ENCODE peak calls at places on chromosomes 12 and 14, in six cellular contexts. N, Y, K, M, V and J are unnamed samples.

GRCh38 chr12:5088586-5089264 is 45.0 kb downstream of the KCNA5 start:
- DNase-seq in N (no peak), Y (peak; percentile 54), K (no peak), M (no peak), V (no peak), J (no peak)

GRCh38 chr12:43221216-43221615 is 330.8 kb downstream of the ADAMTS20 start:
- DNase-seq in N (no peak), Y (no peak), K (no peak), M (no peak), V (no peak), J (no peak)

GRCh38 chr12:99029502-99030271 is 384.6 kb downstream of the APAF1 start:
- DNase-seq in N (no peak), Y (no peak), K (no peak), M (no peak), V (no peak), J (no peak)

GRCh38 chr14:37592288-37593274 is 2.5 kb downstream of the FOXA1 start:
- DNase-seq in N (no peak), Y (no peak), K (no peak), M (no peak), V (no peak), J (no peak)

GRCh38 chr14:70663707-70664179 is 22.0 kb downstream of the TTC9 start:
- DNase-seq in N (no peak), Y (no peak), K (no peak), M (no peak), V (no peak), J (no peak)

GRCh38 chr12:54419088-54419887 is at the start of gene ITGA5:
- DNase-seq in N (peak; percentile 86), Y (peak; percentile 75), K (peak; percentile 93), M (no peak), V (peak; percentile 88), J (peak; percentile 77)

GRCh38 chr14:80764496-80764895 is 177.0 kb downstream of the CEP128 start:
- DNase-seq in N (no peak), Y (no peak), K (no peak), M (peak; percentile 6), V (no peak), J (no peak)

GRCh38 chr12:236445-236844 is 22.5 kb upstream of the SLC6A12 start:
- DNase-seq in N (no peak), Y (no peak), K (no peak), M (no peak), V (no peak), J (no peak)

GRCh38 chr14:53767566-53767965 is 189.1 kb downstream of the BMP4 start:
- DNase-seq in N (no peak), Y (no peak), K (no peak), M (peak; percentile 19), V (no peak), J (no peak)

GRCh38 chr12:89228466-89228865 is 123.8 kb downstream of the DUSP6 start:
- DNase-seq in N (no peak), Y (no peak), K (no peak), M (no peak), V (no peak), J (no peak)

GRCh38 chr14:105487986-105488777 is 1.5 kb downstream of the CRIP1 start:
- DNase-seq in N (no peak), Y (no peak), K (no peak), M (no peak), V (no peak), J (no peak)

GRCh38 chr12:26648999-26649398 is 184.0 kb downstream of the ITPR2 start:
- DNase-seq in N (no peak), Y (peak; percentile 33), K (no peak), M (no peak), V (no peak), J (no peak)

GRCh38 chr14:51157012-51157411 is 62.1 kb upstream of the TRIM9 start:
- DNase-seq in N (no peak), Y (peak; percentile 48), K (peak; percentile 18), M (no peak), V (no peak), J (no peak)

GRCh38 chr14:59333668-59334067 is 131.5 kb downstream of the GPR135 start:
- DNase-seq in N (no peak), Y (peak; percentile 99), K (peak; percentile 65), M (peak; percentile 84), V (no peak), J (no peak)

GRCh38 chr12:121765573-121765972 is 27.9 kb downstream of the RHOF start:
- DNase-seq in N (no peak), Y (peak; percentile 72), K (peak; percentile 67), M (peak; percentile 80), V (peak; percentile 71), J (no peak)

GRCh38 chr14:34875031-34875922 is at the start of gene BAZ1A:
- DNase-seq in N (peak; percentile 57), Y (peak; percentile 90), K (peak; percentile 86), M (peak; percentile 70), V (peak; percentile 68), J (no peak)
- TF ChIP-seq CTCF in N (peak; percentile 21), Y (peak; percentile 9), K (no peak), M (no peak), V (peak; percentile 28), J (no peak)

DNA sequence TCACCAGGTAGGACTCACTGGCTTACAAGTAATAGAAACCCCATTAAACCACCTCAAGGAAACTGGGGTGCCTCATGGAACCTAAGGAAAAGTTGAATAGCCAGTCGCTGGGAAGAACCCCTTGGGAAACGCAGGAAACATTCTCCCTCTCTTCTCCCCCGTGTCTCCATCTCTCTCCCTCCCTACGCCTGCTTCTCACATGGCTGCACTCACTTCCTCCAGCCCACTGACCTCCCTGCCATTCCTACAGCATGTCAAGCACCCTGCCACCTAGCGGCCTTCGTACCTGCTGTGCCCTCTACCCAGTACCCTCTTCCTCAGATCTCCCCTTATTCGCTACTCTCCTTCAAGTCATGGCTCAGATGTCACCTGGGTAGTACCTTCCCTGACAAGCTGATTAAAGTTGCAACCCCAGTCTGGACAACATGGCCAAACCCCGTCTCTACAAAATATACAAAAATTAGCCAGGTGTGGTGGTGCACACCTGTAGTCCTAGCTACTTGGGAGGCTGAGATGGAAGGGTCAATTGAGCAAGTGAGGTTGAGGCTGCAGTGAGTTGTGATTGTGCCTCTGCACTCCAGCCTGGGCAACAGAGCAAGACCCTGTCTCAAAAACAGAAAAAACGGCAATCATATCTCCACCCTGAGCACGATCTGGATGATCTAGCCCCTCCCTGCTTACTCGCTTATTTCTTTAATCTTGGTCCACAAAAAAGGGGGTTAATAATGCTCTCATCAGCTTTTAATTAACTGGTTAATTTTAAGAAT is 6.4 kb upstream of the DTX1 start:
- DNase-seq in N (no peak), Y (peak; percentile 23), K (no peak), M (no peak), V (no peak), J (no peak)
- TF ChIP-seq CTCF in N (no peak), Y (peak; percentile 34), K (no peak), M (peak; percentile 41), V (no peak), J (no peak)

DNA sequence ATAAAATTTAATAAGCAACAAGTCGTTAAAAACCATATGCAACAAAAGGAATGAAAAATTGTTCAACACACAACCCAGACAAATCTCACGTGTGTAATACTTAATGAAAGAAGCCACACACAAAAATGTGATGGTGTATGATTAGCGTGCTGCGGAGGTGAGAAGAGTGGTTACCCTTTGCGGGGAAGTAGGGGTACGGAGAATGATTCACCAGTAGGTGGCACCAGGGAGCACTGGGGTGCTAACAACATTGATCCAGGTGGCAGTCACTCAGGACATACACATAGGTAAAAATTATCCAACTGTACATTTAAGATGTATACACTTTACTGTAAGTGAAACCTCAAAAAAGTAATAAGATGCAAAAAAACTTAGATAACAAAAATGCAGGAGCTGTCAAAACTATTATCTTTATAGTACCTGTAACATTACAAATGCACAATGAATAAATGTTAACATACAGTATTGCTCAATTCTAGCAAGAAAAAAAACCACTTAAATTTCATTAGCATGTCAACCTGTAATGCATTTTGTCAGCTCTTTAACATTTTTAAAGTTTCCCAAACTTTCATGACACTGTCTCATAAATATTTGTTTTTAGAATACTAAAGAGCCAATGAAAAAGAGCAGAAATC is 46.8 kb downstream of the TMCC3 start:
- DNase-seq in N (peak; percentile 26), Y (peak; percentile 11), K (peak; percentile 48), M (no peak), V (no peak), J (peak; percentile 38)
- TF ChIP-seq CTCF in N (peak; percentile 41), Y (peak; percentile 68), K (peak; percentile 52), M (peak; percentile 63), V (no peak), J (no peak)

DNA sequence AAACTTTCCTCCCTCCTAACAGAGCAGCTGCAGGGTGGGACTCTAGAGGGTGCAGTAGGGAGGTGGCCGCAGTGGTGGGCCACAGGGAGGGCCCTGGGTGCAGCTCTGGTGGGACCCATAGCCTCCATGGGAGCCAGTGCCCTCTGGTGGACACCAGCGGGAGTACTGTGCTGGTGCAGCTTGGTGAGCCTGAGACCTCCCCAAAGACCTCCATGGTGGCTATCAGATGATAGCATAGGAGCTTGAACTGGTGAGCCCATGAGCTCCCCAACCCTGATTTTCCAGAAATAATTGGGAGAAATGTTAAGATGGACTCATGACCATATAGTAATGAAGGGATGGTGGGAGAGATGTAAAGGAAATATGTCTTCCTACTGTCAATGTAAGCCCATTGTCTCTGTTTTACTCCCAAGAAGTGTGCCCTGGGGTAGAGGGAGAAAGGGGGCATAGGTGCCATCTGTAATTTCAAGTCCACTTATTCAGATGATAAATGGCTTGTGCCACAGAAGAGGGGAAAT is 98.7 kb downstream of the GAS2L3 start:
- DNase-seq in N (no peak), Y (no peak), K (no peak), M (no peak), V (no peak), J (no peak)
- TF ChIP-seq CTCF in N (no peak), Y (peak; percentile 59), K (peak; percentile 42), M (peak; percentile 51), V (no peak), J (no peak)

DNA sequence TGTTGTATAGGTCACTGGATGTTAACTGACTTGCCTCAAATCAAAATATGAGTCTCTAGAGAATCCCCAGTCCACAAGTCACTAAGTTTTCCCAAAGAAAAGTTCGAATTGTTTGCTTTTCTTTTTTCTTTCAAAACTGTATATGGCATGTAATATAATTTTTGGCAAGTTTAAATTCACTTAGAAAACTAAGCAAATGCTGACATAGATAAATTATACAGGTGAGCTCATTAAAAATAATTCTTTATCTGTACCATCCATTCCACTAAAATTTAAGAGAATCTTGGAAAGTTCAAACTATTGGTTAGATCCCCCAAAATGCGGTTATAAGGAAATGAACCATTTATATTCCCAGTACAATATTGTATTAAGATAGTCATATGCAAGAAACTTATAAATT is 145.6 kb upstream of the AMIGO2 start:
- DNase-seq in N (no peak), Y (no peak), K (no peak), M (no peak), V (no peak), J (no peak)
- TF ChIP-seq CTCF in N (no peak), Y (no peak), K (no peak), M (no peak), V (no peak), J (no peak)